ENCODE peak calls at places on chromosomes 13 and 19, in eight cellular contexts. I is EH, C is globus pallidus, S is AG09319, Z is astrocyte of the spinal cord, T is kidney epithelial cell, J is WTC11, X is Right ventricle myocardium superior. G is an unnamed sample.

GRCh38 chr13:80921556-80921955 is 580.6 kb upstream of the SPRY2 start:
- DNase-seq in T (no peak), I (no peak), J (no peak), Z (peak), S (no peak), C (no peak), X (no peak), G (no peak)

GRCh38 chr13:83531022-83531421 is 351.3 kb downstream of the SLITRK1 start:
- DNase-seq in Z (no peak), I (no peak), T (no peak), J (no peak), S (no peak), X (no peak), C (no peak), G (no peak)

GRCh38 chr19:4409123-4409933 is 6.9 kb downstream of the CHAF1A start:
- DNase-seq in Z (no peak), S (no peak), X (no peak), C (no peak), J (peak), I (no peak), T (no peak), G (no peak)

GRCh38 chr19:4134351-4134750 is 10.4 kb upstream of the MAP2K2 start:
- DNase-seq in Z (no peak), J (no peak), S (no peak), T (no peak), C (no peak), X (no peak), I (peak), G (no peak)

GRCh38 chr13:112849500-112849899 is 119.5 kb upstream of the MCF2L start:
- DNase-seq in T (no peak), S (no peak), I (peak), C (peak), X (no peak), J (no peak), Z (peak), G (no peak)

GRCh38 chr13:94764576-94765321 is 52.4 kb upstream of the SOX21 start:
- DNase-seq in T (no peak), J (no peak), S (no peak), X (no peak), C (no peak), Z (peak), I (no peak), G (peak)

GRCh38 chr13:94758571-94758970 is 46.2 kb upstream of the SOX21 start:
- DNase-seq in Z (no peak), I (no peak), T (no peak), C (no peak), S (no peak), J (no peak), X (no peak), G (no peak)

GRCh38 chr19:4393947-4394590 is 6.3 kb downstream of the SH3GL1 start:
- DNase-seq in I (peak), J (no peak), Z (no peak), T (no peak), S (no peak), X (no peak), C (no peak), G (no peak)

G was measured in activated CD8-positive, alpha-beta T cell treated with anti-CD3 and anti-CD28 coated beads for 36 hours.